ENCODE peak calls at places on chromosomes 11 and 22, in eight cellular contexts. E, Z, G, S, B, I, O and D are unnamed samples. For H3K36me3, the result is how much of the 10 kb centered on the place peaks cover.

GRCh38 chr11:114774599-114775365 is 96.5 kb downstream of the NXPE2 start:
- DNase-seq in E (peak), Z (peak), G (peak), S (peak), B (peak), I (no peak), O (peak), D (no peak)

GRCh38 chr11:18878211-18878610 is 61.0 kb downstream of the MRGPRX1 start:
- DNase-seq in E (no peak), Z (no peak), G (no peak), S (no peak), B (no peak), I (no peak), O (no peak), D (no peak)

GRCh38 chr11:84922212-84922805 is 704.8 kb downstream of the DLG2 start:
- DNase-seq in E (peak), Z (no peak), G (no peak), S (no peak), B (peak), I (no peak), O (no peak), D (no peak)

GRCh38 chr22:29344137-29344536 is 28.6 kb upstream of the RASL10A start:
- DNase-seq in E (peak), Z (peak), G (peak), S (no peak), B (no peak), I (no peak), O (peak), D (no peak)

GRCh38 chr11:14454861-14455632 is 44.6 kb downstream of the COPB1 start:
- DNase-seq in E (peak), Z (peak), G (no peak), S (peak), B (peak), I (no peak), O (no peak), D (no peak)

GRCh38 chr22:38981005-38981658 is 1.0 kb upstream of the APOBEC3B start:
- DNase-seq in E (peak), Z (peak), G (peak), S (no peak), B (peak), I (no peak), O (peak), D (no peak)

GRCh38 chr11:127632546-127632945 is 632.0 kb upstream of the KIRREL3 start:
- DNase-seq in E (no peak), Z (no peak), G (no peak), S (no peak), B (no peak), I (no peak), O (no peak), D (no peak)

GRCh38 chr11:20000393-20001134 is 159.7 kb downstream of the DBX1 start:
- DNase-seq in E (no peak), Z (no peak), G (no peak), S (no peak), B (peak), I (no peak), O (no peak), D (no peak)

GRCh38 chr11:69126286-69126685 is 29.4 kb upstream of the SMIM38 start:
- DNase-seq in E (no peak), Z (no peak), G (no peak), S (no peak), B (no peak), I (no peak), O (no peak), D (no peak)

GRCh38 chr22:46058591-46059519 is 81.9 kb upstream of the WNT7B start:
- DNase-seq in E (peak), Z (peak), G (peak), S (no peak), B (no peak), I (no peak), O (peak), D (no peak)

GRCh38 chr22:19143967-19144400 is 467 bp downstream of the ESS2 start:
- DNase-seq in E (peak), Z (no peak), G (peak), S (peak), B (no peak), I (no peak), O (peak), D (no peak)

GRCh38 chr11:45304992-45305335 is 18.8 kb upstream of the SYT13 start:
- DNase-seq in E (no peak), Z (no peak), G (no peak), S (no peak), B (no peak), I (no peak), O (no peak), D (no peak)

GRCh38 chr22:49368976-49369725 is 458.5 kb downstream of the BRD1 start:
- DNase-seq in E (no peak), Z (no peak), G (no peak), S (no peak), B (no peak), I (no peak), O (no peak), D (no peak)

GRCh38 chr11:48170176-48170839 is 46.3 kb upstream of the OR4B1 start:
- DNase-seq in E (peak), Z (no peak), G (peak), S (no peak), B (no peak), I (no peak), O (no peak), D (no peak)

GRCh38 chr11:116062526-116063171 is 558.4 kb upstream of the CADM1 start:
- DNase-seq in E (no peak), Z (no peak), G (peak), S (no peak), B (no peak), I (no peak), O (no peak), D (no peak)

GRCh38 chr11:76629853-76630599 is 40.5 kb downstream of the LRRC32 start:
- DNase-seq in E (peak), Z (no peak), G (no peak), S (no peak), B (peak), I (no peak), O (no peak), D (no peak)

GRCh38 chr22:30969532-30970355 is 679 bp downstream of the TUG1 start:
- DNase-seq in E (peak), Z (peak), G (peak), S (peak), B (peak), I (peak), O (peak), D (no peak)

GRCh38 chr22:19819209-19819910 is 35.3 kb downstream of the GNB1L start:
- DNase-seq in E (no peak), Z (no peak), G (no peak), S (peak), B (no peak), I (no peak), O (no peak), D (no peak)

GRCh38 chr22:49586244-49586748 is 241.4 kb downstream of the BRD1 start:
- DNase-seq in E (peak), Z (peak), G (no peak), S (no peak), B (no peak), I (no peak), O (no peak), D (no peak)

GRCh38 chr11:1204381-1205101 is 18.3 kb upstream of the MUC5B start:
- DNase-seq in E (no peak), Z (no peak), G (no peak), S (no peak), B (no peak), I (no peak), O (no peak), D (no peak)

GRCh38 chr22:48824673-48825651 is 1002.7 kb downstream of the BRD1 start:
- DNase-seq in E (no peak), Z (no peak), G (peak), S (no peak), B (no peak), I (no peak), O (no peak), D (no peak)

GRCh38 chr11:83249972-83250593 is 36.1 kb downstream of the CCDC90B start:
- DNase-seq in E (peak), Z (peak), G (peak), S (no peak), B (peak), I (peak), O (peak), D (peak)

GRCh38 chr11:129490004-129490403 is 114.4 kb downstream of the BARX2 start:
- DNase-seq in E (no peak), Z (no peak), G (no peak), S (no peak), B (no peak), I (no peak), O (peak), D (no peak)

GRCh38 chr11:117217141-117217609 is 14.7 kb downstream of the PCSK7 start:
- DNase-seq in E (no peak), Z (no peak), G (peak), S (no peak), B (no peak), I (no peak), O (no peak), D (no peak)

GRCh38 chr11:117219001-117219400 is 12.9 kb downstream of the PCSK7 start:
- DNase-seq in E (no peak), Z (no peak), G (no peak), S (no peak), B (no peak), I (no peak), O (no peak), D (no peak)

GRCh38 chr11:117218133-117218915 is 13.5 kb downstream of the PCSK7 start:
- DNase-seq in E (no peak), Z (no peak), G (peak), S (no peak), B (no peak), I (no peak), O (no peak), D (no peak)

GRCh38 chr11:117219455-117219854 is 12.4 kb downstream of the PCSK7 start:
- DNase-seq in E (no peak), Z (no peak), G (no peak), S (no peak), B (no peak), I (no peak), O (no peak), D (no peak)

GRCh38 chr11:117217685-117218084 is 14.2 kb downstream of the PCSK7 start:
- DNase-seq in E (no peak), Z (no peak), G (no peak), S (no peak), B (no peak), I (no peak), O (no peak), D (no peak)
- H3K36me3 ChIP-seq in E (half or more), Z (under half), G (under half), S (half or more), B (under half), I (under half), O (under half), D (under half)

GRCh38 chr11:9861860-9862725 is 198.2 kb downstream of the SWAP70 start:
- DNase-seq in E (peak), Z (peak), G (peak), S (peak), B (peak), I (peak), O (peak), D (no peak)

GRCh38 chr11:9859491-9860305 is 195.8 kb downstream of the SWAP70 start:
- DNase-seq in E (peak), Z (no peak), G (peak), S (no peak), B (no peak), I (no peak), O (peak), D (no peak)

GRCh38 chr11:9858218-9858617 is 194.3 kb downstream of the SWAP70 start:
- DNase-seq in E (no peak), Z (no peak), G (no peak), S (no peak), B (no peak), I (no peak), O (no peak), D (no peak)

GRCh38 chr11:9858822-9859221 is 194.9 kb downstream of the SWAP70 start:
- DNase-seq in E (peak), Z (peak), G (peak), S (peak), B (peak), I (peak), O (no peak), D (no peak)

GRCh38 chr11:9862981-9863380 is 199.1 kb downstream of the SWAP70 start:
- DNase-seq in E (no peak), Z (no peak), G (no peak), S (no peak), B (peak), I (no peak), O (no peak), D (peak)
- H3K27ac ChIP-seq in E (no peak), Z (no peak), G (no peak), S (no peak), B (peak), I (no peak), O (no peak), D (peak)

GRCh38 chr11:3008746-3009336 is 16.7 kb upstream of the NAP1L4 start:
- DNase-seq in E (no peak), Z (no peak), G (no peak), S (no peak), B (no peak), I (no peak), O (no peak), D (no peak)
- TF ChIP-seq EZH2 in E (no peak), Z (no peak), G (no peak), S (no peak), B (no peak), I (no peak), O (no peak), D (no peak)

GRCh38 chr11:74100735-74101134 is 70.1 kb downstream of the C2CD3 start:
- DNase-seq in E (no peak), Z (no peak), G (no peak), S (no peak), B (no peak), I (no peak), O (no peak), D (no peak)
- H3K36me3 ChIP-seq in E (under half), Z (under half), G (under half), S (half or more), B (under half), I (under half), O (under half), D (half or more)

GRCh38 chr22:44347098-44347497 is 34.3 kb upstream of the SHISAL1 start:
- DNase-seq in E (no peak), Z (no peak), G (peak), S (no peak), B (no peak), I (no peak), O (no peak), D (no peak)
- H3K27ac ChIP-seq in E (no peak), Z (no peak), G (no peak), S (no peak), B (no peak), I (no peak), O (no peak), D (no peak)

DNA sequence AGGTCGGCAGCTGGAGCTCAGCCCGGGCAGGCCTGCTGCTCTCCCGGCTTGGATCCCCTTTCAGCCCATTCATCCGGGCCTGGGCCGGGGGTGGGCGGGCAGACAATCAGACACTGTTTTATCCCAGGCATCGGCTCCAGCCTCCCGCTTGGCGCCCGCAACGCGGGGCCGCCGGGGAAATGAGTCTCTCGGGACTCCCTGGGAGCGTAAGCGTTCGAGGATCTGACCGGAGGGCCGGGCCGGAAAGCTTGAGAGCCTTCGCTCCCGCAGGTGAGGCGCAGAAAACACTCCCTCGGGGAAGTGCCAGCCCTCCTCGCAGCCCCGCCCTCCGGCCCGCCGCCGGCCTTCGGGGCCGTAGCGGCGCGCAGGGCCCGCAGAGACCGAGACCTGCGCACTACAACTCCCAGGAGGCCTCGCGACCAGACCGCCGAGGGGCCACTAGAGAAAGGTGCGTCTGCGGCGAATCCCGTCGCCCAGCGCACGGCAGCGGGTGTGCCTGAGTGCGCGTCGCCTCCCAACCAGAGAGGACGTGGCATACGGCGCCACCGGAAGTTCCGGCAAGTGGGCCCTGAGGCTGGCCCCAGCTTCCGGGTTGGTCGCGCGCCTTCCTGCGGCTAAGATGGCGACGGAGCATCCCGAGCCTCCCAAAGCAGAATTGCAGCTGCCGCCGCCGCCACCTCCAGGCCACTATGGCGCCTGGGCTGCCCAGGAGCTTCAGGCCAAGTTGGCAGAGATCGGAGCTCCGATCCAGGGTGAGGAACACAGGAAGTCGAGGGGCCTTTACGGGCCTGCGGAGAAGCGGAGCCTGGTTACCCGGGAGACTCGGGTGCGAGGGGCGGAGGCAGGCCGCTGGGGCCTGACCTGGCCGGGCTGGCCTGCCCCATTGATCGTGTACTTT is at the start of gene SF3B2:
- DNase-seq in E (peak), Z (peak), G (peak), S (peak), B (peak), I (peak), O (peak), D (peak)
- TF ChIP-seq EZH2 in E (no peak), Z (no peak), G (no peak), S (no peak), B (no peak), I (no peak), O (no peak), D (no peak)

DNA sequence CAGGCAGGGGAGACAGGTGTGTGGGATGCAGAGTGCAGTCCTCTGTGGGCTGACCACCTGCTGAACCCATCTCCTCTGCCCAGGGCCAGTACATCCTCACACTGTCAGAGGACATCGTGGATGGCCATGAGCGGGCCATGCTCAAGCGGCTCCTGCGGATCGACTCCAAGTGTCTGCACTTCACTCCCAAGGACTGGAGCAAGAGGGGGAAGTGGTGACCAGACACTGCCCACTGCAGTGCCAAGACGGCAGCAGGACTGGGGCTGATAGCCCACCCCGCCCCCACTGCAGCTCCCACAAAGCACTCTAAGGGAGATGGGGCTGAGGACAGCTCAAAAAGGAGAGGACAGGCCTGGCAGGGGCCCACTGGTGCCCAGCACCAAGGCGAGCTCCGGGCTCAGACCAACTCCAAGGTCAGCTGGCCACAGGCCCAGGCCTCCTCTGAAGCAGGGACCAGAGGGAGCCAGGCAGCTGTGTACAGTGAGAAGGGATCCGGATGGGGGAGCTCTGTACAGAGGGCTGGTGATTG is 1.6 kb downstream of the RNASEH2C start:
- DNase-seq in E (peak), Z (no peak), G (peak), S (no peak), B (no peak), I (no peak), O (peak), D (no peak)
- H3K36me3 ChIP-seq in E (under half), Z (under half), G (under half), S (half or more), B (under half), I (under half), O (under half), D (half or more)

GRCh38 chr22:23200896-23201295 is 20.6 kb downstream of the BCR start:
- DNase-seq in E (no peak), Z (no peak), G (no peak), S (no peak), B (no peak), I (no peak), O (no peak), D (no peak)

GRCh38 chr22:23196165-23196564 is 15.9 kb downstream of the BCR start:
- DNase-seq in E (no peak), Z (no peak), G (no peak), S (no peak), B (no peak), I (no peak), O (no peak), D (no peak)

GRCh38 chr22:23193882-23194281 is 13.6 kb downstream of the BCR start:
- DNase-seq in E (peak), Z (no peak), G (peak), S (no peak), B (no peak), I (no peak), O (no peak), D (no peak)

GRCh38 chr22:23199159-23199558 is 18.9 kb downstream of the BCR start:
- DNase-seq in E (no peak), Z (no peak), G (peak), S (no peak), B (peak), I (no peak), O (no peak), D (no peak)

DNA sequence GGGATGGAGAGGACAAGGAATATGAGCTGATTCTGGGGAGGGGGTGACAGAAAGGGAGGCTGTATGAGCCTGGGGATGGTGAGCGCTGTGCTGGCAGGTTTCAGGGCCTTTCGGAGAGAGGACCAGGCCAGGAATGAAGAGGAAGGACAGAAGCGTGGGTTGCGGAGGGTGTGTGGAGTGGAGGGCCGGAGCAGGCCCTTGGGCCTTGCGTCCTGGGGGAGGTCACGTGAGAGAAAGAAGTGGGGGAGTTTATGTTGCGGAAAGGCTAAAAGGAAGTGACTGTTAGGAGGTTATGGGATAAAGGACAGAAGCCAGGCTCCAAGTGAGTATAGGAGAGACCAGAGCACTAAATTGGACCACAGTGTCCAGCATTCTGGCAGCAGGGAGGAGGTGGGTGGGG is 17.5 kb downstream of the BCR start:
- DNase-seq in E (no peak), Z (no peak), G (no peak), S (no peak), B (no peak), I (no peak), O (no peak), D (no peak)
- H3K27ac ChIP-seq in E (no peak), Z (no peak), G (no peak), S (no peak), B (no peak), I (no peak), O (no peak), D (no peak)

DNA sequence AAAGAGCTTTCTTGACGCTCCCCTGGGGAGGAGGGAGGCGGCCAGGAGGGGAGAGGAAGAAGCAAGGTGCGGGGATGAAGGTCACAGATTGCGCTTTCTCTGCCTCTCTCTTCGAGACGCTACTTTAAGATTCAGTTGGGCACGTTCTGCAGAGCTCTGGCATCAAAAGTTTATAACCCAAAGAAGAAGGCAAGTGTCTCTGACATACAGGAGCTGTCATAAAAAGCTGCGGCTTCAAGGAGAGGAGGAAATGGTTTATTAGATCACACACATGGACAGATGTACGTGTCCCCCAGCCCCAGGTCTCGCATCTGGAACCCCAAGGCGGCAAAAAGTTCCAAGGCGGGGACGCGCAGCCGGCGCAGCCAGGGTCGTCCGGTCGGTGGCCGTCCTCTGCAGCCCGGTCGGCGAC is 589.0 kb downstream of the OPCML start:
- DNase-seq in E (peak), Z (no peak), G (peak), S (no peak), B (peak), I (no peak), O (peak), D (no peak)
- TF ChIP-seq EZH2 in E (no peak), Z (no peak), G (no peak), S (no peak), B (peak), I (no peak), O (peak), D (no peak)